ENCODE peak calls at places on chromosome 22, in seven cellular contexts. S, T, Y, N, X, Q and U are unnamed samples.

GRCh38 chr22:32533265-32534068 is 58.9 kb downstream of the FBXO7 start:
- DNase-seq in S (no peak), T (no peak), Y (no peak), N (no peak), X (no peak), Q (peak), U (no peak)

GRCh38 chr22:41526226-41526531 is 18.1 kb downstream of the POLR3H start:
- DNase-seq in S (no peak), T (no peak), Y (no peak), N (no peak), X (no peak), Q (no peak), U (no peak)

GRCh38 chr22:28670153-28670552 is 9.5 kb downstream of the TTC28 start:
- DNase-seq in S (no peak), T (no peak), Y (no peak), N (no peak), X (no peak), Q (no peak), U (no peak)

GRCh38 chr22:42895541-42895981 is 38.5 kb upstream of the ARFGAP3 start:
- DNase-seq in S (no peak), T (no peak), Y (no peak), N (no peak), X (no peak), Q (no peak), U (no peak)

GRCh38 chr22:20405291-20405930 is 11.5 kb downstream of the ZNF74 start:
- DNase-seq in S (no peak), T (no peak), Y (no peak), N (no peak), X (no peak), Q (no peak), U (peak)

GRCh38 chr22:39249081-39249704 is 4.4 kb upstream of the PDGFB start:
- DNase-seq in S (no peak), T (no peak), Y (no peak), N (no peak), X (no peak), Q (no peak), U (no peak)

GRCh38 chr22:20750461-20751184 is 23.3 kb upstream of the SERPIND1 start:
- DNase-seq in S (peak), T (peak), Y (peak), N (no peak), X (peak), Q (peak), U (peak)

GRCh38 chr22:26756675-26757293 is 99.4 kb downstream of the MIAT start:
- DNase-seq in S (peak), T (peak), Y (peak), N (peak), X (peak), Q (no peak), U (no peak)

GRCh38 chr22:35430897-35431322 is 31.0 kb downstream of the MCM5 start:
- DNase-seq in S (peak), T (peak), Y (peak), N (peak), X (peak), Q (peak), U (peak)

GRCh38 chr22:27990879-27991278 is 71.8 kb upstream of the PITPNB start:
- DNase-seq in S (peak), T (peak), Y (peak), N (peak), X (no peak), Q (peak), U (peak)

GRCh38 chr22:20027966-20028854 is 7.3 kb downstream of the TANGO2 start:
- DNase-seq in S (no peak), T (no peak), Y (no peak), N (no peak), X (no peak), Q (peak), U (no peak)

GRCh38 chr22:30578481-30578880 is 4.0 kb upstream of the GAL3ST1 start:
- DNase-seq in S (no peak), T (no peak), Y (no peak), N (no peak), X (no peak), Q (no peak), U (no peak)

GRCh38 chr22:25822344-25822743 is 80.4 kb downstream of the MYO18B start:
- DNase-seq in S (no peak), T (no peak), Y (no peak), N (no peak), X (no peak), Q (no peak), U (no peak)

GRCh38 chr22:21819183-21819770 is 48.2 kb downstream of the MAPK1 start:
- DNase-seq in S (no peak), T (no peak), Y (no peak), N (no peak), X (no peak), Q (no peak), U (no peak)

GRCh38 chr22:19586922-19587684 is 62.9 kb upstream of the CLDN5 start:
- DNase-seq in S (no peak), T (no peak), Y (no peak), N (no peak), X (no peak), Q (no peak), U (no peak)

GRCh38 chr22:30265131-30265720 is 1.4 kb downstream of the OSM start:
- DNase-seq in S (no peak), T (no peak), Y (no peak), N (no peak), X (no peak), Q (no peak), U (no peak)

GRCh38 chr22:29706991-29707390 is 12.8 kb upstream of the CABP7 start:
- DNase-seq in S (no peak), T (no peak), Y (no peak), N (no peak), X (no peak), Q (no peak), U (no peak)

GRCh38 chr22:36258750-36259619 is 6.1 kb downstream of the APOL1 start:
- DNase-seq in S (peak), T (peak), Y (peak), N (peak), X (no peak), Q (no peak), U (no peak)

GRCh38 chr22:36435516-36436415 is 45.7 kb downstream of the TXN2 start:
- DNase-seq in S (peak), T (no peak), Y (peak), N (peak), X (no peak), Q (peak), U (no peak)

GRCh38 chr22:25403284-25403606 is 161.2 kb upstream of the GRK3 start:
- DNase-seq in S (no peak), T (no peak), Y (no peak), N (no peak), X (no peak), Q (no peak), U (no peak)

GRCh38 chr22:35102663-35103062 is 36.7 kb downstream of the ISX start:
- DNase-seq in S (peak), T (no peak), Y (peak), N (peak), X (peak), Q (no peak), U (no peak)

GRCh38 chr22:22422629-22423112 is 85.9 kb downstream of the ZNF280B start:
- DNase-seq in S (peak), T (peak), Y (peak), N (peak), X (no peak), Q (peak), U (no peak)

GRCh38 chr22:40463727-40464126 is 93.3 kb downstream of the SGSM3 start:
- DNase-seq in S (no peak), T (no peak), Y (peak), N (no peak), X (no peak), Q (no peak), U (no peak)

GRCh38 chr22:17541476-17541875 is 21.8 kb upstream of the SLC25A18 start:
- DNase-seq in S (no peak), T (no peak), Y (no peak), N (no peak), X (no peak), Q (no peak), U (no peak)

GRCh38 chr22:17537155-17537554 is 26.1 kb upstream of the SLC25A18 start:
- DNase-seq in S (no peak), T (no peak), Y (no peak), N (no peak), X (no peak), Q (no peak), U (no peak)

GRCh38 chr22:17536269-17536668 is 27.0 kb upstream of the SLC25A18 start:
- DNase-seq in S (no peak), T (no peak), Y (no peak), N (no peak), X (no peak), Q (no peak), U (no peak)

GRCh38 chr22:17542452-17542851 is 20.8 kb upstream of the SLC25A18 start:
- DNase-seq in S (no peak), T (no peak), Y (no peak), N (no peak), X (no peak), Q (no peak), U (no peak)

DNA sequence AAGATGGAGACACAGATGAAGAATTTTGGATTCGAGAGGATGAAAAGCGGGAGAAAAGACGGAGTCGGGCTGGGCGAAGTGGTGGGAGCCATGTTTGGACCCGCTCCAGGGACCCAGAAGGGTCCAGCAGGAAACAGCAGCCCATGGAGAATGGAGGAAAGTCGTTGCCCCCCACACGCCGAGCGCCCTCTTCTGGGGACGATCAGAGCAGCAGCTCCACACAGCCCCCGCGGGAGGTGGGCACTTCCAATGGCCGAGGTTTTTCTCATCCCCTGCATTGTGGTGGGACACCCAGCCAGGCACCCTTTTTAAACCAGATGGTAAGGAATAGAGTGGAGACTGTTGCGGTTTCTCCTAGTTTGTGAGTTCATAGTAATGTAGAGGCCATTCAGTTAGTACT is 22.8 kb upstream of the SLC25A18 start:
- DNase-seq in S (no peak), T (no peak), Y (no peak), N (no peak), X (no peak), Q (no peak), U (no peak)
- TF ChIP-seq CTCF in S (no peak), T (no peak), Y (no peak), N (peak), X (peak), Q (no peak), U (no peak)

GRCh38 chr22:37808294-37808657 is 542 bp downstream of the GCAT start:
- DNase-seq in S (no peak), T (no peak), Y (no peak), N (no peak), X (no peak), Q (no peak), U (no peak)

GRCh38 chr22:37804886-37805857 is 2.6 kb upstream of the GCAT start:
- DNase-seq in S (peak), T (peak), Y (peak), N (peak), X (peak), Q (peak), U (peak)

GRCh38 chr22:37807410-37808293 is at the start of gene GCAT:
- DNase-seq in S (peak), T (peak), Y (peak), N (peak), X (peak), Q (peak), U (peak)

GRCh38 chr22:37805878-37806277 is 1.9 kb upstream of the GCAT start:
- DNase-seq in S (no peak), T (no peak), Y (no peak), N (no peak), X (no peak), Q (no peak), U (no peak)

GRCh38 chr22:37806409-37807338 is 1.1 kb upstream of the GCAT start:
- DNase-seq in S (no peak), T (peak), Y (no peak), N (peak), X (no peak), Q (no peak), U (no peak)
- TF ChIP-seq CTCF in S (no peak), T (no peak), Y (no peak), N (no peak), X (peak), Q (no peak), U (no peak)

DNA sequence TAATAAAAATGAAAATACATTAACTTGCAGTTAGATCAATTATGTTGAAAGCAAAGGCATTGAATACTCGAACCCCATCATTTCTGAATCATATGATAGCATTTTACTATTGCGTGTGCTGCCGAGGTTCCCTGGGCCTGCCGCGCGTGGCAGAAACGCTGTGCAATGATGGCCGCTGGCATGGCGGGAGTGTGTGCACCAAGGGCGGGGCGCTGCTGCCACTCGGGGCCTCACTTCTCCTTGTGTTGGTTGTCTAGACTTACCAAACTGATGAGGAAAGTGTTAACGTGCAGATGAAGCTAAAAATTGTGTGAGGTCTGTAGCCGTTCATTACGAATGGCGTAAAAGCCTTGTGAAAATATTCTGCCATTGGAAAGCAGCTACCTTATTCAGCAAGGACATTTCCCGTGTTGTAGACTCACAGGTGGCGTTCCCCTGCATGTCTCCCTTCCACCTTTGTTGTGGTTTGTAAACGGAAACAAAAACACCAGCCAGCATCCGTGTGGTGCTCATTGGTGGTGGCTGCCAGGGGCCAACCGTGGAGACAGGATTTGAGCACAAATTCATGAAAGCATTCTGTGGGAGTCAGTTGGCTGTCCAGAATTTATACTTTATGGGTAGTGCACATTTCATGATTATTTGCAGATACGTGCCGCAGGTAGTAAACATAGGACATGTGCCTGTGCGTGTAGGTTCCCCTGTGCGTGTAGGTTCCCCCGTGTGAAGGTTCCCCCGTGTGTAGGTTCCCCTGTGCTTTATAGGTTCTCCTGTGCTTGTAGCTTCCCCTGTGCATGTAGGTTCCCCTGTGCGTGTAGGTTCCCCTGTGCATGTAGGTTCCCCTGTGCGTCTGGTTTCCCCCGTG is 5.9 kb upstream of the GRAMD4 start:
- DNase-seq in S (peak), T (no peak), Y (peak), N (no peak), X (no peak), Q (no peak), U (no peak)
- TF ChIP-seq CTCF in S (no peak), T (no peak), Y (no peak), N (no peak), X (no peak), Q (no peak), U (no peak)

DNA sequence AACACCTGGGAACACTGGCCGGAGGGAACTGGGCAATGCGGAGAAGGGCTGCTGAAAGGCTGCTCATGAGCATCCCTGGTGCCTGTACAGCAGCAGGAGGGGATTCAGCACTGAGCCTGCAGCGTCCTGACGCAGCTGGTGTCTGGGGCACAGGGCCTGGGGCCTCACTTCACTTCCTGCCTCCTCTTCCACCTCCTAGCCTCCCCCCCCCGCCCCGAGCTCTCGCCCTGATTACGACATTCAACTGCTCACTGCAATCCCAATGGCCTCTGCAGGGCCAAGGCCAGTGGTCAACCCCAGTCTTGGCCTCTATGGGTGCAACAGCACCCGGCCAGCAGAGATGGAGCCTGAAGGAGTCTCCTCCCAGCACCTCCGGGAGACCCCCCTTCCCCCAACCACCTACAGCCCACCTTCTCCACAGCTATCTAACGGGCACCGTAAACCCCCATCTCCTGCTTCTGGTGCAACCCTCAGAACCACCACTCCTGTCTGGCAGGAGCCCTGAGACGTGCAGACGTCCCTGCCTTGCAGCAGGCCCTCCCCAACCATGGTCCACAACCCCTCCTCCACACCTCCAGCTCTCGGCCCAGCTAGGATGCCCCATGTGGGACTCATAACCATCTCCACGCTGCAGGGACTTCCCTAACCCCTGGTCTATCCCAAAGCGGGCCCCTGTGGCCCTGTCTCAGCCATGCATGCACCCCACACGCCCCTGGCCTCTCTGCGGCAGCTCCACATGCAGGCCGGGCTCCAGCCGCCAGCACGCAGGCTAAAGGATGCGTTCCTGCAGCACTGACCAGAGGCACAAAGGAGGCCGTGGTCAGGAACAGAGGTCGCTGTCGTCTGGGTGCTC is 38.2 kb downstream of the BRD1 start:
- DNase-seq in S (peak), T (no peak), Y (no peak), N (no peak), X (no peak), Q (no peak), U (no peak)
- TF ChIP-seq CTCF in S (no peak), T (no peak), Y (no peak), N (no peak), X (no peak), Q (no peak), U (no peak)

DNA sequence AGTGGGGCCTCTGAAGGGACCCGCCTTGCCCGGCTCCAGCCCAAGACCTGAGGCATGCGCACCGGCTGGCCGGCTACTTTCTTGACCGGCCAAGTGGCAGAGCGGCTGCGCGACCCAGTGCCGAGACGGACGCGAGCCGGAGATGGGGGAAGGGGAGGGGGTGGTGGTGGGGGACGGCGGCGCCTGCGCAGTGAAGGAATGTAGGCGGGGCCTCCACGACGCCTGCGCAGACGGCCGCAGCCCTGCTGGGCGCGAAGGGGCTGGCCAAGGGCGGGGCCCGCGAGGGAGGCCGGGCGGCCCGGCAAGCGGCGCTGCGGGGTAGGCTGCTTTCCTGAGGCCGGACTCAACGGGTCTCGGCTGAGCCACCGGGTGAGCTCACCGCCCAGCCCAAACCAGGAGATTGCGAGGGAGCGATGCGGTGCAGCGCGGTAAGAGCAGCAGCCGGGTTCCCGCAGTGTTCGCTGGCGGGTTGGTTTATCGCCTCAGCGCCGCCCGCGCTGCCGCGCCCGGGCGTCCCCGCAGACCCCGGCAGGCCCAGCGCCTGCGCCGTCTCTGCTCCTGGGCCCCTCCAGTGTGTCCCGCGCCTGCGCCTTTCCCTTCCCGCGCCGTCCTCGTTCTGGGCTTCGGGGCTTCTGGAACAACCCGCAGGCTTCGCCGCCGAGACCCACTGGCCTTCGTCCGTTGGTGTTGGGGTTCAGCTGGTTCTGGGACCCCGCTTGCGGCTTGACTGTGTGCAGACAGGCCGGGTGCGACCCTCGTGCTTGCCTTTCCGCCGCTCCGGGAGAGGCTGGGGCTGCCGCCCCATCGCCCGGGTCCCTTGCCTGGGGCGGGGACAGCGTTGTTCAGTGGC is at the start of gene SPECC1L:
- DNase-seq in S (peak), T (peak), Y (peak), N (peak), X (peak), Q (peak), U (peak)
- TF ChIP-seq CTCF in S (peak), T (no peak), Y (no peak), N (peak), X (peak), Q (peak), U (peak)

GRCh38 chr22:49786976-49787843 is 40.5 kb downstream of the BRD1 start:
- DNase-seq in S (no peak), T (no peak), Y (no peak), N (no peak), X (no peak), Q (no peak), U (no peak)
- TF ChIP-seq CTCF in S (no peak), T (no peak), Y (no peak), N (no peak), X (no peak), Q (no peak), U (no peak)

GRCh38 chr22:48644108-48644507 is 1183.6 kb downstream of the BRD1 start:
- DNase-seq in S (no peak), T (no peak), Y (no peak), N (no peak), X (no peak), Q (no peak), U (no peak)

GRCh38 chr22:48644997-48645396 is 1182.7 kb downstream of the BRD1 start:
- DNase-seq in S (no peak), T (no peak), Y (no peak), N (no peak), X (no peak), Q (no peak), U (no peak)

GRCh38 chr22:48642550-48642949 is 1185.1 kb downstream of the BRD1 start:
- DNase-seq in S (no peak), T (no peak), Y (no peak), N (no peak), X (no peak), Q (no peak), U (no peak)

GRCh38 chr22:48641906-48642475 is 1185.7 kb downstream of the BRD1 start:
- DNase-seq in S (no peak), T (no peak), Y (no peak), N (no peak), X (no peak), Q (no peak), U (no peak)

GRCh38 chr22:48643066-48643731 is 1184.5 kb downstream of the BRD1 start:
- DNase-seq in S (no peak), T (no peak), Y (no peak), N (no peak), X (no peak), Q (no peak), U (no peak)
- TF ChIP-seq CTCF in S (no peak), T (no peak), Y (no peak), N (no peak), X (no peak), Q (no peak), U (no peak)